ENCODE peak calls at places on chromosomes 1 and 21, in four cellular contexts. G is esophagus muscularis mucosa, V is dermis blood vessel endothelial cell, E is HS-5. A is an unnamed sample.

GRCh38 chr21:43287111-43287973 is 118.5 kb downstream of the CRYAA start:
- DNase-seq in G (no peak), E (no peak), V (no peak), A (no peak)

GRCh38 chr1:163535807-163536206 is 214.1 kb downstream of the NUF2 start:
- DNase-seq in V (peak; percentile 21), G (no peak), E (no peak), A (no peak)

GRCh38 chr1:104190821-104191220 is 441.1 kb downstream of the AMY1C start:
- DNase-seq in V (no peak), G (no peak), E (no peak), A (no peak)

GRCh38 chr1:65178235-65178634 is 30.2 kb downstream of the AK4 start:
- DNase-seq in V (no peak), G (no peak), E (no peak), A (no peak)

GRCh38 chr1:71311396-71311795 is 230.6 kb upstream of the ZRANB2 start:
- DNase-seq in G (no peak), E (no peak), V (no peak), A (no peak)

GRCh38 chr1:118949317-118949716 is 38.8 kb downstream of the TBX15 start:
- DNase-seq in V (no peak), E (peak; percentile 45), G (no peak), A (no peak)

GRCh38 chr1:220189750-220190347 is 82.4 kb downstream of the RAB3GAP2 start:
- DNase-seq in G (no peak), V (peak; percentile 60), E (peak; percentile 2), A (no peak)

GRCh38 chr1:18324246-18324645 is 156.5 kb upstream of the KLHDC7A start:
- DNase-seq in G (no peak), E (no peak), V (no peak), A (no peak)

GRCh38 chr21:34037446-34037845 is 35.9 kb upstream of the MRPS6 start:
- DNase-seq in E (no peak), V (peak; percentile 85), G (no peak), A (no peak)

GRCh38 chr1:39832294-39832693 is 43.6 kb upstream of the BMP8B start:
- DNase-seq in E (no peak), V (no peak), G (no peak), A (no peak)

GRCh38 chr1:116904791-116905320 is 4.9 kb upstream of the PTGFRN start:
- DNase-seq in E (no peak), V (no peak), G (no peak), A (no peak)

GRCh38 chr1:168991667-168992475 is 114.6 kb upstream of the ATP1B1 start:
- DNase-seq in E (no peak), V (no peak), G (no peak), A (no peak)

GRCh38 chr1:180234369-180235076 is 4.5 kb downstream of the LHX4 start:
- DNase-seq in G (no peak), E (no peak), V (no peak), A (no peak)

GRCh38 chr1:198374288-198374687 is 166.2 kb downstream of the ATP6V1G3 start:
- DNase-seq in V (no peak), G (no peak), E (no peak), A (no peak)

GRCh38 chr21:44405948-44406872 is 49.1 kb upstream of the LRRC3 start:
- DNase-seq in G (no peak), E (peak; percentile 84), V (no peak), A (no peak)